ENCODE peak calls at places on chromosomes 4 and X, in six cellular contexts. One of them, this sample, is unnamed.
A peak's percentile ranks its signal among the peaks of the same experiment; 100 is the strongest.

GRCh38 chr4:14218641-14219040 is 591.1 kb upstream of the BOD1L1 start:
- DNase-seq in activated CD4-positive, CD25-positive, alpha-beta regulatory T cell: no peak
- DNase-seq in activated T-helper 1 cell treated with anti-CD3 and anti-CD28 coated beads, Interleukin-2, amount 50 U/mL, for 16 hours: no peak
- DNase-seq in HTR-8/SVneo: no peak
- DNase-seq in aorta: no peak
- DNase-seq in HS-5: no peak
- DNase-seq in this sample: no peak

GRCh38 chrX:46575586-46575985 is 2.0 kb downstream of the CHST7 start:
- DNase-seq in activated CD4-positive, CD25-positive, alpha-beta regulatory T cell: no peak
- DNase-seq in activated T-helper 1 cell treated with anti-CD3 and anti-CD28 coated beads, Interleukin-2, amount 50 U/mL, for 16 hours: no peak
- DNase-seq in HTR-8/SVneo: no peak
- DNase-seq in aorta: no peak
- DNase-seq in HS-5: no peak
- DNase-seq in this sample: no peak

GRCh38 chr4:122576261-122577188 is 44.3 kb downstream of the IL21 start:
- DNase-seq in activated CD4-positive, CD25-positive, alpha-beta regulatory T cell: no peak
- DNase-seq in activated T-helper 1 cell treated with anti-CD3 and anti-CD28 coated beads, Interleukin-2, amount 50 U/mL, for 16 hours: no peak
- DNase-seq in HTR-8/SVneo: peak; percentile 52
- DNase-seq in aorta: no peak
- DNase-seq in HS-5: no peak
- DNase-seq in this sample: no peak

GRCh38 chr4:59966758-59967157 is 1233.4 kb upstream of the ADGRL3 start:
- DNase-seq in activated CD4-positive, CD25-positive, alpha-beta regulatory T cell: no peak
- DNase-seq in activated T-helper 1 cell treated with anti-CD3 and anti-CD28 coated beads, Interleukin-2, amount 50 U/mL, for 16 hours: no peak
- DNase-seq in HTR-8/SVneo: no peak
- DNase-seq in aorta: no peak
- DNase-seq in HS-5: no peak
- DNase-seq in this sample: no peak

GRCh38 chrX:154396948-154397887 is 959 bp upstream of the RPL10 start:
- DNase-seq in activated CD4-positive, CD25-positive, alpha-beta regulatory T cell: peak; percentile 19
- DNase-seq in activated T-helper 1 cell treated with anti-CD3 and anti-CD28 coated beads, Interleukin-2, amount 50 U/mL, for 16 hours: no peak
- DNase-seq in HTR-8/SVneo: no peak
- DNase-seq in aorta: peak; percentile 88
- DNase-seq in HS-5: no peak
- DNase-seq in this sample: no peak

GRCh38 chr4:8940792-8941491 is 69.3 kb upstream of the HMX1 start:
- DNase-seq in activated CD4-positive, CD25-positive, alpha-beta regulatory T cell: no peak
- DNase-seq in activated T-helper 1 cell treated with anti-CD3 and anti-CD28 coated beads, Interleukin-2, amount 50 U/mL, for 16 hours: no peak
- DNase-seq in HTR-8/SVneo: no peak
- DNase-seq in aorta: no peak
- DNase-seq in HS-5: no peak
- DNase-seq in this sample: no peak

GRCh38 chr4:10173754-10174749 is 57.5 kb upstream of the WDR1 start:
- DNase-seq in activated CD4-positive, CD25-positive, alpha-beta regulatory T cell: no peak
- DNase-seq in activated T-helper 1 cell treated with anti-CD3 and anti-CD28 coated beads, Interleukin-2, amount 50 U/mL, for 16 hours: no peak
- DNase-seq in HTR-8/SVneo: no peak
- DNase-seq in aorta: peak; percentile 72
- DNase-seq in HS-5: no peak
- DNase-seq in this sample: no peak

GRCh38 chr4:137749466-137749865 is 217.2 kb upstream of the PCDH18 start:
- DNase-seq in activated CD4-positive, CD25-positive, alpha-beta regulatory T cell: no peak
- DNase-seq in activated T-helper 1 cell treated with anti-CD3 and anti-CD28 coated beads, Interleukin-2, amount 50 U/mL, for 16 hours: no peak
- DNase-seq in HTR-8/SVneo: no peak
- DNase-seq in aorta: no peak
- DNase-seq in HS-5: no peak
- DNase-seq in this sample: no peak

GRCh38 chrX:130197464-130197863 is 25.7 kb downstream of the RAB33A start:
- DNase-seq in activated CD4-positive, CD25-positive, alpha-beta regulatory T cell: no peak
- DNase-seq in activated T-helper 1 cell treated with anti-CD3 and anti-CD28 coated beads, Interleukin-2, amount 50 U/mL, for 16 hours: no peak
- DNase-seq in HTR-8/SVneo: no peak
- DNase-seq in aorta: no peak
- DNase-seq in HS-5: no peak
- DNase-seq in this sample: no peak